ENCODE peak calls at places on chromosomes 5 and 9, in ten cellular contexts. One of them, this sample, is unnamed.

GRCh38 chr5:140966293-140967225 is at the start of gene PCDHAC2:
- DNase-seq in foreskin fibroblast: peak; percentile 4
- DNase-seq in left ventricle myocardium inferior: peak; percentile 19
- DNase-seq in DND-41: no peak
- DNase-seq in cardiac fibroblast: peak; percentile 26
- DNase-seq in breast epithelium: no peak
- DNase-seq in transverse colon: no peak
- DNase-seq in PC-3: peak; percentile 60
- DNase-seq in cardiac muscle cell: peak; percentile 54
- DNase-seq in sigmoid colon: peak; percentile 71
- DNase-seq in this sample: peak; percentile 75

GRCh38 chr5:72209515-72210115 is 102.3 kb downstream of the MAP1B start:
- DNase-seq in breast epithelium: no peak
- DNase-seq in cardiac fibroblast: peak; percentile 14
- DNase-seq in sigmoid colon: peak; percentile 83
- DNase-seq in transverse colon: no peak
- DNase-seq in left ventricle myocardium inferior: no peak
- DNase-seq in DND-41: no peak
- DNase-seq in cardiac muscle cell: peak; percentile 9
- DNase-seq in PC-3: peak; percentile 44
- DNase-seq in foreskin fibroblast: peak; percentile 77
- DNase-seq in this sample: no peak

GRCh38 chr5:80245986-80246781 is 9.7 kb downstream of the SERINC5 start:
- DNase-seq in cardiac fibroblast: peak; percentile 68
- DNase-seq in transverse colon: no peak
- DNase-seq in PC-3: no peak
- DNase-seq in DND-41: no peak
- DNase-seq in breast epithelium: no peak
- DNase-seq in foreskin fibroblast: peak; percentile 52
- DNase-seq in left ventricle myocardium inferior: no peak
- DNase-seq in cardiac muscle cell: peak; percentile 81
- DNase-seq in sigmoid colon: no peak
- DNase-seq in this sample: no peak

GRCh38 chr5:65199988-65200668 is 281.6 kb downstream of the ADAMTS6 start:
- DNase-seq in cardiac fibroblast: peak; percentile 72
- DNase-seq in sigmoid colon: no peak
- DNase-seq in transverse colon: no peak
- DNase-seq in breast epithelium: no peak
- DNase-seq in DND-41: no peak
- DNase-seq in foreskin fibroblast: peak; percentile 82
- DNase-seq in PC-3: peak; percentile 51
- DNase-seq in left ventricle myocardium inferior: no peak
- DNase-seq in cardiac muscle cell: peak; percentile 75
- DNase-seq in this sample: no peak

GRCh38 chr9:98851730-98852462 is 44.4 kb downstream of the GALNT12 start:
- DNase-seq in left ventricle myocardium inferior: no peak
- DNase-seq in transverse colon: no peak
- DNase-seq in foreskin fibroblast: no peak
- DNase-seq in PC-3: peak; percentile 23
- DNase-seq in breast epithelium: peak; percentile 12
- DNase-seq in cardiac muscle cell: no peak
- DNase-seq in DND-41: no peak
- DNase-seq in sigmoid colon: no peak
- DNase-seq in cardiac fibroblast: no peak
- DNase-seq in this sample: no peak

GRCh38 chr5:103289024-103289423 is 30.5 kb downstream of the MACIR start:
- DNase-seq in cardiac fibroblast: no peak
- DNase-seq in breast epithelium: no peak
- DNase-seq in PC-3: no peak
- DNase-seq in cardiac muscle cell: no peak
- DNase-seq in sigmoid colon: no peak
- DNase-seq in DND-41: no peak
- DNase-seq in left ventricle myocardium inferior: no peak
- DNase-seq in foreskin fibroblast: no peak
- DNase-seq in transverse colon: no peak
- DNase-seq in this sample: no peak

GRCh38 chr9:29078063-29078660 is 1504.9 kb upstream of the C9orf72 start:
- DNase-seq in sigmoid colon: no peak
- DNase-seq in cardiac fibroblast: peak; percentile 22
- DNase-seq in cardiac muscle cell: peak; percentile 25
- DNase-seq in transverse colon: no peak
- DNase-seq in left ventricle myocardium inferior: no peak
- DNase-seq in foreskin fibroblast: peak; percentile 24
- DNase-seq in PC-3: peak; percentile 84
- DNase-seq in DND-41: no peak
- DNase-seq in breast epithelium: no peak
- DNase-seq in this sample: no peak

GRCh38 chr9:91803143-91803940 is 146.7 kb downstream of the ROR2 start:
- DNase-seq in left ventricle myocardium inferior: no peak
- DNase-seq in PC-3: no peak
- DNase-seq in foreskin fibroblast: peak; percentile 76
- DNase-seq in cardiac muscle cell: peak; percentile 49
- DNase-seq in sigmoid colon: peak; percentile 51
- DNase-seq in DND-41: no peak
- DNase-seq in breast epithelium: no peak
- DNase-seq in transverse colon: no peak
- DNase-seq in cardiac fibroblast: peak; percentile 54
- DNase-seq in this sample: no peak

GRCh38 chr9:99876190-99876589 is 30.3 kb upstream of the STX17 start:
- DNase-seq in cardiac fibroblast: no peak
- DNase-seq in left ventricle myocardium inferior: no peak
- DNase-seq in cardiac muscle cell: no peak
- DNase-seq in DND-41: no peak
- DNase-seq in breast epithelium: no peak
- DNase-seq in transverse colon: no peak
- DNase-seq in PC-3: no peak
- DNase-seq in sigmoid colon: no peak
- DNase-seq in foreskin fibroblast: no peak
- DNase-seq in this sample: no peak

DNA sequence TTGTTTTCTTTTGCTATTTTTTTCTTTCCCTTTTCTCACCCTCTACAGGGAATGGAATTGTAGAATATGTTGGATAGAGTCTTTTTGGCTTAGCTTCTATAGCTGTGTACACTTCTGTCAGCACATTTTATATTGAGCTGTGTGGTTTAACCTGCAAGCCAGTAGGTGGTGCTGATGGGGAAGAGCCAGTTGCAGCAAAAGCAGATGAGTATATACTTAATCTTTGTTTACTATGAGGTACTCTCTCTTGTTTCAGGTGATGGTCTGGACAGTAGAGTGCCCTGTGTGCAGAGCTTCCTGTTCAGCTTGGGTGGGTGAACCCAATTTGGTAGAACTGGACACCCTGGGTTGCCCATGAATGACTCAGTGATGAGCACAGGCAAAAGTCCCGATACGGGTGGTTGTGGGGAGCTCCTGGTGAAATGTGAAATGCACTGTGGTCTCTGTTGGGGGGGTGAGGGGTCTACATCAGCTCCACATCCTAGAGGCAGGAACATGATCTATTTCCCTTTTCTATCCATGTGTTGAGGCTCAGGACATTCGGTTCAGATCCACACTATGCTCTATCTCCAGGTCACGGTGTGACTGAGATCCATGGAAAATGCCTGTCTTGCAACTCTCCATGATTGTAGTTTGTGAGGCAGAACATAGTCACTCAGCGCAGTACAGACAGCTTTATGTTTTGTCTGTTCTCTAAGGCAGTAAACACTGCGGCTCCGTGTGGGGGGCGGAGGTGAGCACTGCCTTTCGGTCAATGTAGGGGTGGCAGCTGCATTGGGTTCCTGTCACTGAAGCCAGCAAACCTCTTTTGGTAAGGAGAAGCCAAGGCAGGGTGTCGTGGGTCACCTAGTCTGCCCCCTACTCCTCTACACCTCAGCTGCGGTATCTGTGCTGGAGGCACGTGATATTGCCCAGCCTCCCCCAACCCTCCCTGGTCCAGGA is 353.2 kb downstream of the PRR16 start:
- DNase-seq in DND-41: peak; percentile 44
- DNase-seq in cardiac muscle cell: peak; percentile 18
- DNase-seq in PC-3: peak; percentile 41
- DNase-seq in transverse colon: no peak
- DNase-seq in left ventricle myocardium inferior: no peak
- DNase-seq in cardiac fibroblast: peak; percentile 13
- DNase-seq in sigmoid colon: no peak
- DNase-seq in foreskin fibroblast: peak; percentile 66
- DNase-seq in breast epithelium: no peak
- DNase-seq in this sample: peak; percentile 32
- TF ChIP-seq CTCF in DND-41: peak; percentile 67
- TF ChIP-seq CTCF in cardiac muscle cell: peak; percentile 32
- TF ChIP-seq CTCF in PC-3: peak; percentile 68
- TF ChIP-seq CTCF in transverse colon: peak; percentile 11
- TF ChIP-seq CTCF in left ventricle myocardium inferior: peak; percentile 47
- TF ChIP-seq CTCF in cardiac fibroblast: peak; percentile 67
- TF ChIP-seq CTCF in sigmoid colon: no peak
- TF ChIP-seq CTCF in foreskin fibroblast: peak; percentile 61
- TF ChIP-seq CTCF in breast epithelium: no peak
- TF ChIP-seq CTCF in this sample: peak; percentile 43

GRCh38 chr9:36854751-36855150 is 179.3 kb downstream of the PAX5 start:
- DNase-seq in cardiac muscle cell: no peak
- DNase-seq in transverse colon: no peak
- DNase-seq in foreskin fibroblast: no peak
- DNase-seq in cardiac fibroblast: no peak
- DNase-seq in left ventricle myocardium inferior: no peak
- DNase-seq in sigmoid colon: no peak
- DNase-seq in PC-3: no peak
- DNase-seq in DND-41: no peak
- DNase-seq in breast epithelium: no peak
- DNase-seq in this sample: no peak

GRCh38 chr9:36858805-36859375 is 175.2 kb downstream of the PAX5 start:
- DNase-seq in PC-3: no peak
- DNase-seq in left ventricle myocardium inferior: no peak
- DNase-seq in cardiac muscle cell: no peak
- DNase-seq in foreskin fibroblast: no peak
- DNase-seq in cardiac fibroblast: no peak
- DNase-seq in DND-41: no peak
- DNase-seq in transverse colon: no peak
- DNase-seq in breast epithelium: no peak
- DNase-seq in sigmoid colon: no peak
- DNase-seq in this sample: no peak

GRCh38 chr9:36854034-36854433 is 180.0 kb downstream of the PAX5 start:
- DNase-seq in left ventricle myocardium inferior: no peak
- DNase-seq in cardiac fibroblast: no peak
- DNase-seq in sigmoid colon: no peak
- DNase-seq in cardiac muscle cell: no peak
- DNase-seq in foreskin fibroblast: no peak
- DNase-seq in breast epithelium: no peak
- DNase-seq in transverse colon: no peak
- DNase-seq in DND-41: no peak
- DNase-seq in PC-3: no peak
- DNase-seq in this sample: no peak

GRCh38 chr9:36853233-36853632 is 180.8 kb downstream of the PAX5 start:
- DNase-seq in cardiac muscle cell: no peak
- DNase-seq in PC-3: no peak
- DNase-seq in left ventricle myocardium inferior: no peak
- DNase-seq in transverse colon: no peak
- DNase-seq in cardiac fibroblast: no peak
- DNase-seq in foreskin fibroblast: no peak
- DNase-seq in breast epithelium: no peak
- DNase-seq in sigmoid colon: no peak
- DNase-seq in DND-41: no peak
- DNase-seq in this sample: no peak

DNA sequence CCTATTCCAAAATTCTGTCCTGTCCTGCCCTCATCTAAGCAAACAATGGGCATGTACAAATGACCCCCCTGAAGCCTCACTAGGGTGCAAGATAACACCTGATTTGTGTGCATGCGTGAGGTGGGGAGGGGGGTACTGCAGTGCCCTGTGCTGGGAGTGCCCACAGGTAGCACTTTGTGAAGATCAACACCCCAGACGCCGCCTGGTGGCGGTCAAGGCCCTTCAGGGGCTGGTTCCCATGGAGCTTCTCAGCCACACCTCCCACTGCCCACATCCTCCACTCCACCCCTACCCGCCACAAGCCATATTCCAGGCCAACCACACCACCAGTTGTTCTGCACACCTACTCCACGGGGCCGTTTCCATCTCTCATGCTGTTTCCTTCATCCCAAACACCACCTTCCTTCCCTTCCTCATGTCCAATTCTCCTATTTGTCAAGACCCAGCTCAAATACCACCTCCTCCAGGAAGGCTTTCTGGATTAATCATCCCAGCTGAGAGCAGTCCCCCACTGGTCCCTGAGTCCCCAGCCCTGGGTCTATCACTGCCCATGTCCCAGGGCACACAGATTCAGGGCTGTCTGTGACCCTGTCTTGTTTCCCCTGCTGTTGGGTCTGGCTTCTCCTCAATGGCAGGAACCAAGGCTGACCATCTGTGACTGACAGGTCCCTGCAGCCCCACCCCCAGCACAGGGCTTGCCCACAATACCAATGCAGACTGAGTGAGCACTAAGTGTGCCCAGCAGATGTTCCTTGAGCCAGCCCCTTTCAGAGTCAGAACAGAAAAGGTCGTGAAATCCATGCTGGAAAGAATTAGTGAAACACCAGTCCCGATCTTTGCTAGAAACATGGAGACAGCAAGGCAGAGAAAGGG is 178.4 kb downstream of the PAX5 start:
- DNase-seq in cardiac fibroblast: no peak
- DNase-seq in sigmoid colon: no peak
- DNase-seq in PC-3: peak; percentile 57
- DNase-seq in DND-41: peak; percentile 18
- DNase-seq in cardiac muscle cell: peak; percentile 22
- DNase-seq in left ventricle myocardium inferior: no peak
- DNase-seq in foreskin fibroblast: no peak
- DNase-seq in transverse colon: peak; percentile 18
- DNase-seq in breast epithelium: no peak
- DNase-seq in this sample: peak; percentile 46
- TF ChIP-seq CTCF in cardiac fibroblast: peak; percentile 12
- TF ChIP-seq CTCF in sigmoid colon: no peak
- TF ChIP-seq CTCF in PC-3: peak; percentile 52
- TF ChIP-seq CTCF in DND-41: peak; percentile 30
- TF ChIP-seq CTCF in cardiac muscle cell: peak; percentile 37
- TF ChIP-seq CTCF in left ventricle myocardium inferior: peak; percentile 28
- TF ChIP-seq CTCF in foreskin fibroblast: no peak
- TF ChIP-seq CTCF in transverse colon: no peak
- TF ChIP-seq CTCF in breast epithelium: no peak
- TF ChIP-seq CTCF in this sample: peak; percentile 20

DNA sequence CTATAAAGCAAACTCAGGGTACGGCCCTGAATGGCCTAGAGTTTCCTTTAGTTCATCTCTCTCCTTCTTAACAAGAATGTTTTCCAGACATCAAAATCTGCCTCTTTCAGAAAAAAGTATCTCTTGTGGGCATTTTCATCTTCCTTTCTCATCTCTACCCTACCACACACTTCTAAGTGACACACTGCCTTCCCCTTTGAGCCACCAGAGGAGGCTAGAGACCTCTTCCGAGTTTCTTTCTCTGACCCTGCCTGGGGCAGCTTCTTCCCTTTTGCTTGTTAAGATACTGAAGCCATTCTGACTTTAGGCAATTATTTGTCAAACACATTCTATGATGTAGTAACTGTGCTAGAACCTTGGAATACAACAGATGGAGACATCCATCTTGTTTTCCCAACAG is 8.7 kb upstream of the SV2C start:
- DNase-seq in cardiac muscle cell: no peak
- DNase-seq in foreskin fibroblast: no peak
- DNase-seq in breast epithelium: no peak
- DNase-seq in sigmoid colon: no peak
- DNase-seq in cardiac fibroblast: no peak
- DNase-seq in DND-41: no peak
- DNase-seq in left ventricle myocardium inferior: no peak
- DNase-seq in transverse colon: peak; percentile 38
- DNase-seq in PC-3: peak; percentile 4
- DNase-seq in this sample: peak; percentile 47
- TF ChIP-seq CTCF in cardiac muscle cell: no peak
- TF ChIP-seq CTCF in foreskin fibroblast: no peak
- TF ChIP-seq CTCF in breast epithelium: peak; percentile 42
- TF ChIP-seq CTCF in sigmoid colon: no peak
- TF ChIP-seq CTCF in cardiac fibroblast: no peak
- TF ChIP-seq CTCF in DND-41: peak; percentile 30
- TF ChIP-seq CTCF in left ventricle myocardium inferior: peak; percentile 54
- TF ChIP-seq CTCF in transverse colon: peak; percentile 75
- TF ChIP-seq CTCF in PC-3: peak; percentile 40
- TF ChIP-seq CTCF in this sample: peak; percentile 35

GRCh38 chr5:11890777-11891176 is 13.5 kb downstream of the CTNND2 start:
- DNase-seq in transverse colon: no peak
- DNase-seq in DND-41: no peak
- DNase-seq in left ventricle myocardium inferior: no peak
- DNase-seq in sigmoid colon: no peak
- DNase-seq in cardiac muscle cell: no peak
- DNase-seq in PC-3: no peak
- DNase-seq in foreskin fibroblast: no peak
- DNase-seq in cardiac fibroblast: no peak
- DNase-seq in breast epithelium: no peak
- DNase-seq in this sample: no peak
- TF ChIP-seq CTCF in transverse colon: no peak
- TF ChIP-seq CTCF in DND-41: no peak
- TF ChIP-seq CTCF in left ventricle myocardium inferior: no peak
- TF ChIP-seq CTCF in sigmoid colon: no peak
- TF ChIP-seq CTCF in cardiac muscle cell: no peak
- TF ChIP-seq CTCF in PC-3: peak; percentile 12
- TF ChIP-seq CTCF in foreskin fibroblast: no peak
- TF ChIP-seq CTCF in cardiac fibroblast: no peak
- TF ChIP-seq CTCF in breast epithelium: no peak
- TF ChIP-seq CTCF in this sample: no peak

This sample was measured in glutamatergic neuron.